ENCODE peak calls at places on chromosomes 13 and 19, in seven cellular contexts. Q is NCI-H1105 treated with DMSO at 0.1 percent for 48 hours; X is fibroblast of lung; H is Right ventricle myocardium superior; E is activated naive CD4-positive, alpha-beta T cell treated with anti-CD3 and anti-CD28 coated beads, Interleukin-2, amount 10 ng/mL, durations not matched to agents 7 days and 5 days; C is NCI-H774; I is body of pancreas. F is an unnamed sample.

GRCh38 chr19:12952488-12953455 is 4.3 kb downstream of the GADD45GIP1 start:
- DNase-seq in Q (no peak), X (peak; percentile 87), H (no peak), E (no peak), C (no peak), I (no peak), F (no peak)

GRCh38 chr13:25267715-25268114 is 19.6 kb downstream of the MTMR6 start:
- DNase-seq in Q (no peak), X (peak; percentile 4), H (no peak), E (no peak), C (no peak), I (no peak), F (no peak)

GRCh38 chr13:32976046-32976781 is 40.0 kb upstream of the KL start:
- DNase-seq in Q (peak; percentile 6), X (no peak), H (no peak), E (no peak), C (peak; percentile 23), I (no peak), F (peak; percentile 37)

GRCh38 chr13:85864963-85865530 is 65.8 kb upstream of the SLITRK6 start:
- DNase-seq in Q (no peak), X (peak; percentile 3), H (no peak), E (no peak), C (no peak), I (no peak), F (peak; percentile 49)

GRCh38 chr19:44623080-44623479 is 9.7 kb downstream of the IGSF23 start:
- DNase-seq in Q (no peak), X (peak; percentile 35), H (no peak), E (no peak), C (no peak), I (peak; percentile 21), F (no peak)

GRCh38 chr19:16447015-16447384 is 24.8 kb downstream of the EPS15L1 start:
- DNase-seq in Q (no peak), X (peak; percentile 87), H (peak; percentile 90), E (peak; percentile 37), C (no peak), I (peak; percentile 66), F (no peak)

GRCh38 chr19:40622773-40623075 is 21.6 kb downstream of the LTBP4 start:
- DNase-seq in Q (no peak), X (no peak), H (no peak), E (no peak), C (no peak), I (no peak), F (no peak)

GRCh38 chr19:34502582-34503545 is 21.3 kb downstream of the WTIP start:
- DNase-seq in Q (no peak), X (no peak), H (no peak), E (no peak), C (no peak), I (no peak), F (no peak)

F was measured in SHP77 treated with DMSO at 0.1 percent for 48 hours.